ENCODE peak calls at places on chromosome 2, in seven cellular contexts. T is sigmoid colon, Q is ovary, F is pancreas, D is psoas muscle, E is GM23338, C is A549. M is an unnamed sample.

GRCh38 chr2:10271509-10271908 is 31.2 kb upstream of the HPCAL1 start:
- DNase-seq in T (no peak), Q (no peak), F (peak), D (no peak), E (no peak), C (no peak), M (no peak)

GRCh38 chr2:3631851-3632659 is 25.9 kb upstream of the ALLC start:
- DNase-seq in T (peak), Q (no peak), F (no peak), D (no peak), E (no peak), C (no peak), M (no peak)

GRCh38 chr2:154614906-154615305 is 83.6 kb upstream of the KCNJ3 start:
- DNase-seq in T (no peak), Q (no peak), F (no peak), D (no peak), E (no peak), C (no peak), M (no peak)

GRCh38 chr2:135590594-135591290 is 59.5 kb downstream of the R3HDM1 start:
- DNase-seq in T (no peak), Q (no peak), F (no peak), D (no peak), E (no peak), C (no peak), M (no peak)

GRCh38 chr2:105329197-105329554 is 359 bp downstream of the TGFBRAP1 start:
- DNase-seq in T (peak), Q (peak), F (peak), D (peak), E (no peak), C (no peak), M (no peak)

GRCh38 chr2:188039307-188039706 is 252.4 kb upstream of the GULP1 start:
- DNase-seq in T (no peak), Q (no peak), F (no peak), D (no peak), E (no peak), C (no peak), M (no peak)

GRCh38 chr2:46097714-46098480 is 199.3 kb upstream of the EPAS1 start:
- DNase-seq in T (peak), Q (peak), F (no peak), D (no peak), E (no peak), C (peak), M (no peak)

GRCh38 chr2:216666461-216667233 is 28.7 kb downstream of the IGFBP5 start:
- DNase-seq in T (no peak), Q (peak), F (peak), D (peak), E (peak), C (peak), M (peak)

GRCh38 chr2:187993516-187993915 is 298.2 kb upstream of the GULP1 start:
- DNase-seq in T (no peak), Q (no peak), F (no peak), D (no peak), E (peak), C (no peak), M (no peak)

GRCh38 chr2:156065912-156066311 is 266.6 kb downstream of the NR4A2 start:
- DNase-seq in T (no peak), Q (no peak), F (no peak), D (no peak), E (peak), C (peak), M (no peak)

GRCh38 chr2:128603411-128603924 is 284.8 kb upstream of the HS6ST1 start:
- DNase-seq in T (peak), Q (no peak), F (peak), D (no peak), E (no peak), C (no peak), M (no peak)

GRCh38 chr2:181947273-181947672 is 38.4 kb upstream of the PPP1R1C start:
- DNase-seq in T (no peak), Q (no peak), F (no peak), D (no peak), E (peak), C (no peak), M (no peak)

GRCh38 chr2:1751768-1752725 is 7.7 kb upstream of the PXDN start:
- DNase-seq in T (no peak), Q (no peak), F (no peak), D (no peak), E (no peak), C (no peak), M (peak)

GRCh38 chr2:86352932-86353345 is 15.5 kb upstream of the REEP1 start:
- DNase-seq in T (no peak), Q (no peak), F (peak), D (peak), E (no peak), C (no peak), M (no peak)

GRCh38 chr2:230871361-230872150 is 6.8 kb downstream of the ITM2C start:
- DNase-seq in T (no peak), Q (no peak), F (peak), D (no peak), E (no peak), C (no peak), M (no peak)

GRCh38 chr2:10544252-10544651 is 96.1 kb upstream of the ODC1 start:
- DNase-seq in T (no peak), Q (no peak), F (no peak), D (no peak), E (no peak), C (no peak), M (no peak)

GRCh38 chr2:205060269-205060668 is 515.0 kb downstream of the PARD3B start:
- DNase-seq in T (no peak), Q (no peak), F (no peak), D (no peak), E (no peak), C (peak), M (no peak)

GRCh38 chr2:128513416-128514283 is 195.0 kb upstream of the HS6ST1 start:
- DNase-seq in T (no peak), Q (no peak), F (no peak), D (no peak), E (no peak), C (no peak), M (peak)

GRCh38 chr2:96946625-96947024 is 39.8 kb downstream of the FAM178B start:
- DNase-seq in T (no peak), Q (no peak), F (no peak), D (no peak), E (no peak), C (no peak), M (no peak)

GRCh38 chr2:10921525-10921924 is 9.8 kb downstream of the KCNF1 start:
- DNase-seq in T (peak), Q (no peak), F (no peak), D (no peak), E (no peak), C (no peak), M (no peak)

GRCh38 chr2:31219131-31219969 is 2.0 kb upstream of the CAPN14 start:
- DNase-seq in T (no peak), Q (no peak), F (no peak), D (no peak), E (no peak), C (peak), M (no peak)

GRCh38 chr2:159129807-159130206 is 156.7 kb downstream of the WDSUB1 start:
- DNase-seq in T (no peak), Q (peak), F (no peak), D (no peak), E (no peak), C (no peak), M (no peak)

GRCh38 chr2:238853724-238854123 is 5.8 kb downstream of the TWIST2 start:
- DNase-seq in T (peak), Q (no peak), F (no peak), D (no peak), E (no peak), C (no peak), M (no peak)

GRCh38 chr2:96528680-96529375 is 7.7 kb upstream of the ARID5A start:
- DNase-seq in T (no peak), Q (no peak), F (no peak), D (no peak), E (no peak), C (no peak), M (no peak)

GRCh38 chr2:146004470-146004869 is 1484.6 kb upstream of the ZEB2 start:
- DNase-seq in T (no peak), Q (no peak), F (no peak), D (no peak), E (no peak), C (no peak), M (no peak)

GRCh38 chr2:215479536-215480240 is 43.8 kb upstream of the FN1 start:
- DNase-seq in T (no peak), Q (no peak), F (no peak), D (no peak), E (peak), C (no peak), M (no peak)

DNA sequence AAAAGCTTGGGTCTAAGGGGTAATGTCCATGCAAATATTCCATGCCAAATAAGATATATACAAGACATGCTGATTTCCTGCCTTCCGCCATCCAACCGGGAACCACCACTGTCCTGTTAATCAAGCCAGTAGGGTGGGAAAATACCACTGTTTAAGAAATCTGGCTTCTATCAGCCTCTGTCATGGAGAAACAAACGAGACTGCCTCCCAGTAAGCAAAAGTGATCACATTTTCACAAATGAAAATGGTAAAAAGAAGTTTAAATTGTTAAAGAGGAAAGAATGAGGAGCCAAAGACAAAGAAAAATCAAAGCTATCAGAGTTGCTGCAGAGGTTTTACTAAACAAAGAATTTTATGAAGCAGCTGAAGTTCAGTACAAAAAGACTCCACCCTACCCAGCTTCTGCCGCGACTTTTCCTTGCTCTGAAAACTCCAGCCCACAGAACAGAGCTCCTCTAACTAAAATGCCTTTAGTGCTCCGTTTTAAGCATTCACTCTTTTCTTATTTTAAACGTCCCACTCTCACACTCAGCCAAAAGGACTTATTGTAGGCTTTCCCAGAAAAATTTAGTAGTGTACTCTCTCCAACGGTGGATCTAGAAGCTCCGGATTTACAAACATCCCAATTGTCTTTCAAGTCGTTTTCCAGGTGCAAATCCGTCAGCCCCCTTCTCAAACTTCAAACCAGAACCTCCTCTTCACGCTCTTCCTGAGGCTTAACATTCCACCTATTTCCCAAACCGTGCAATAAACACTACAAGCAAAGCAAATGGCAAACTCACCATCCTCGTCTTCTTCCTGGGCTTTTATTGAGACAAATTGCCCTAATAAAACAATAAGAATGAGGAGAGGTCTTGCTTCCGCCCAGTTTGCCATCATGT is 595 bp downstream of the COL5A2 start:
- DNase-seq in T (peak), Q (peak), F (no peak), D (no peak), E (peak), C (peak), M (no peak)
- H3K4me3 ChIP-seq in T (peak), Q (peak), F (no peak), D (peak), E (peak), C (peak), M (peak)

GRCh38 chr2:44772131-44772530 is 169.4 kb upstream of the SIX3 start:
- DNase-seq in T (no peak), Q (no peak), F (no peak), D (no peak), E (peak), C (no peak), M (no peak)

GRCh38 chr2:44771510-44771909 is 170.0 kb upstream of the SIX3 start:
- DNase-seq in T (no peak), Q (no peak), F (no peak), D (no peak), E (no peak), C (no peak), M (no peak)

GRCh38 chr2:44768438-44769236 is 172.9 kb upstream of the SIX3 start:
- DNase-seq in T (no peak), Q (no peak), F (no peak), D (no peak), E (peak), C (no peak), M (no peak)

GRCh38 chr2:44769349-44770005 is 172.0 kb upstream of the SIX3 start:
- DNase-seq in T (no peak), Q (no peak), F (no peak), D (no peak), E (no peak), C (no peak), M (no peak)

DNA sequence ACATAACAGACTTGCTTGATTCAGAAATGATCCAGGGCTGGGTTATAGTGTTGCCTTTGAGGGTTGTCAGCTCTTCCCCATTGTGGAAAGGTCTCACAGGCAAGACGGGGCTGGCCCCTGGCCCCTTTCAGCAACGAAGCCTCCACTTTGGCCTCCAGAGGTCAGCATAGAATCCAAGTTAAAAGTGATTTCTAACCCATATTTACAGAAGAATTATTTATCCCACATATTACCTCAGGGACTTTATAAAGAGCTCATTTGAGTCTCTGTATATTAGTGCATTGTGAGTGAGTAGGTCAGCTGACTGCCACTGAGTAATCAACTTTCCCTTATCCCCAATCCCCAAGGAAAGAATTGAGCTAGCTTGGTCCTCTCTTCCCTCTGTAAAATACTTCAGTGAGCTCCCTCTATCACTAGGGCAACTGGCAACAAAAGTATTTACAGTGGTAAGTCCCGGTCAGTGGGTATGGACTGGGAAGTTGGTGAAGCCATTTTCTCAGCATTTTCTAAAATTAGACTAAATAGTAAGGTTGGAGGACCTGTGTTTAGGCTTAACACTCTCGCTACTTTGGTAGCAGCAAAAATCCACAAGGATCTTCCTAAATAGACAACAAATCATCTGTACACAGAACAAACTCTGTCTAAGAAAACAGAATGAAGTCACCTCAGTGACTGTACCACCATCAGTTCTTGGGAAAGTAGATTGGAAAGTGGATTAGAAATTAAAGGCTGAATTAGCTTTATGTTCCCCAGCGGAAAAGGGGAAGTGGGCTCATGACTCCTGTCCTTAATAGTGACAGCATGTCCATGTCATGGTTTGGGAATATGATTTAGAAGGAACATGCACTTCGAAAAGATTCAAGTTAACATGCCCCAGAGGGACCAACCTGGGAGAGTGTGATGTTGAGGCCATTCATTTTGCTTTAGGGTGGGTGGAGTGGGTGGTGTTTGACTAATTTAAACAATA is 171.0 kb upstream of the SIX3 start:
- DNase-seq in T (no peak), Q (no peak), F (no peak), D (no peak), E (peak), C (no peak), M (no peak)
- TF ChIP-seq CTCF in T (no peak), Q (no peak), F (no peak), D (no peak), E (peak), C (peak), M (no peak)

DNA sequence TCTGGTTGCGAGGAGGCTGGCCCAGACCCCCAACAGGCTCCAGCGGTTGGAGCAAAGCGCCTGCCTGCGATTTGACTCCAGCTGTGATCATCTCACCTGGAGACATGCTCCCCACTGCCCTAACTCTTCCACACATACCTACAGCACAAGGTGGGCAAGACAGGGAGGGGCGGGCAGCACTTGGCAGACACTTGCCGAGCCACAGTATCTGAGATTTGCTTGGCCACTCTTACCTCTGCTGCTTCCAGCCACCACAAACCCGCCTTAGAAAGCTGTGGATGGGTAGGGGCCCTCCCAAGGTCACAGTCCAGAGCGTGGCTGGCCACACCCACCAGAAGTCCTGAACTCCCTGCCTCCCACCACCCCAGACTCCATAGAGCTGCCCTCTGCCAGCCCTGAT is 8.2 kb downstream of the CYP26B1 start:
- DNase-seq in T (no peak), Q (no peak), F (peak), D (no peak), E (no peak), C (no peak), M (no peak)
- H3K27ac ChIP-seq in T (no peak), Q (no peak), F (no peak), D (no peak), E (no peak), C (no peak), M (no peak)

GRCh38 chr2:217903142-217903858 is 99.5 kb downstream of the TNS1 start:
- DNase-seq in T (no peak), Q (no peak), F (no peak), D (no peak), E (no peak), C (no peak), M (no peak)
- H3K4me3 ChIP-seq in T (no peak), Q (no peak), F (no peak), D (peak), E (no peak), C (no peak), M (no peak)

GRCh38 chr2:119674711-119675500 is 4.1 kb upstream of the TMEM177 start:
- DNase-seq in T (no peak), Q (no peak), F (no peak), D (no peak), E (no peak), C (peak), M (no peak)
- TF ChIP-seq CTCF in T (no peak), Q (no peak), F (no peak), D (no peak), E (peak), C (no peak), M (no peak)

GRCh38 chr2:173580869-173581268 is 226.2 kb downstream of the CDCA7 start:
- DNase-seq in T (no peak), Q (no peak), F (no peak), D (no peak), E (no peak), C (no peak), M (no peak)

GRCh38 chr2:173583196-173583595 is 228.5 kb downstream of the CDCA7 start:
- DNase-seq in T (no peak), Q (no peak), F (no peak), D (no peak), E (no peak), C (no peak), M (no peak)

GRCh38 chr2:173584676-173585453 is 230.2 kb downstream of the CDCA7 start:
- DNase-seq in T (no peak), Q (no peak), F (no peak), D (no peak), E (no peak), C (no peak), M (no peak)

GRCh38 chr2:173580351-173580750 is 225.7 kb downstream of the CDCA7 start:
- DNase-seq in T (no peak), Q (no peak), F (no peak), D (no peak), E (no peak), C (no peak), M (no peak)

GRCh38 chr2:173584000-173584399 is 229.3 kb downstream of the CDCA7 start:
- DNase-seq in T (no peak), Q (no peak), F (no peak), D (no peak), E (no peak), C (no peak), M (no peak)
- H3K27ac ChIP-seq in T (no peak), Q (no peak), F (no peak), D (no peak), E (no peak), C (no peak), M (no peak)

M was measured in dorsolateral prefrontal cortex.